ENCODE peak calls at places on chromosomes 6 and 20, in eight cellular contexts. One of them, this sample, is unnamed.

GRCh38 chr6:29552512-29553051 is 7.0 kb downstream of the UBD start:
- DNase-seq in LoVo: peak; percentile 5
- DNase-seq in colonic mucosa: no peak
- DNase-seq in activated naive CD8-positive, alpha-beta T cell treated with anti-CD3 and anti-CD28 coated beads, Interleukin-2, amount 10 ng/mL, durations not matched to agents 7 days and 5 days: no peak
- DNase-seq in brain microvascular endothelial cell: peak; percentile 78
- DNase-seq in stimulated activated CD4-positive, alpha-beta T cell treated with anti-CD3 and anti-CD28 coated beads, Interleukin-1b, Interleukin-23, amount 100 ng/mL, for 24 hours: no peak
- DNase-seq in stomach: no peak
- DNase-seq in GDM1: no peak
- DNase-seq in this sample: peak; percentile 26

GRCh38 chr6:53302678-53303360 is 45.9 kb downstream of the ELOVL5 start:
- DNase-seq in stomach: no peak
- DNase-seq in LoVo: peak; percentile 24
- DNase-seq in stimulated activated CD4-positive, alpha-beta T cell treated with anti-CD3 and anti-CD28 coated beads, Interleukin-1b, Interleukin-23, amount 100 ng/mL, for 24 hours: no peak
- DNase-seq in GDM1: no peak
- DNase-seq in colonic mucosa: no peak
- DNase-seq in activated naive CD8-positive, alpha-beta T cell treated with anti-CD3 and anti-CD28 coated beads, Interleukin-2, amount 10 ng/mL, durations not matched to agents 7 days and 5 days: no peak
- DNase-seq in brain microvascular endothelial cell: peak; percentile 38
- DNase-seq in this sample: no peak

GRCh38 chr20:53706008-53706481 is 112.4 kb upstream of the ZNF217 start:
- DNase-seq in brain microvascular endothelial cell: no peak
- DNase-seq in GDM1: no peak
- DNase-seq in LoVo: no peak
- DNase-seq in colonic mucosa: no peak
- DNase-seq in stimulated activated CD4-positive, alpha-beta T cell treated with anti-CD3 and anti-CD28 coated beads, Interleukin-1b, Interleukin-23, amount 100 ng/mL, for 24 hours: no peak
- DNase-seq in stomach: no peak
- DNase-seq in activated naive CD8-positive, alpha-beta T cell treated with anti-CD3 and anti-CD28 coated beads, Interleukin-2, amount 10 ng/mL, durations not matched to agents 7 days and 5 days: no peak
- DNase-seq in this sample: no peak

GRCh38 chr6:145838305-145838704 is 23.7 kb upstream of the FBXO30 start:
- DNase-seq in LoVo: no peak
- DNase-seq in brain microvascular endothelial cell: no peak
- DNase-seq in activated naive CD8-positive, alpha-beta T cell treated with anti-CD3 and anti-CD28 coated beads, Interleukin-2, amount 10 ng/mL, durations not matched to agents 7 days and 5 days: no peak
- DNase-seq in GDM1: no peak
- DNase-seq in stomach: no peak
- DNase-seq in colonic mucosa: no peak
- DNase-seq in stimulated activated CD4-positive, alpha-beta T cell treated with anti-CD3 and anti-CD28 coated beads, Interleukin-1b, Interleukin-23, amount 100 ng/mL, for 24 hours: no peak
- DNase-seq in this sample: no peak

GRCh38 chr20:57621426-57622200 is 1.4 kb upstream of the ZBP1 start:
- DNase-seq in activated naive CD8-positive, alpha-beta T cell treated with anti-CD3 and anti-CD28 coated beads, Interleukin-2, amount 10 ng/mL, durations not matched to agents 7 days and 5 days: no peak
- DNase-seq in LoVo: no peak
- DNase-seq in colonic mucosa: peak; percentile 20
- DNase-seq in stimulated activated CD4-positive, alpha-beta T cell treated with anti-CD3 and anti-CD28 coated beads, Interleukin-1b, Interleukin-23, amount 100 ng/mL, for 24 hours: no peak
- DNase-seq in stomach: no peak
- DNase-seq in GDM1: no peak
- DNase-seq in brain microvascular endothelial cell: no peak
- DNase-seq in this sample: no peak

GRCh38 chr6:124997196-124997875 is 35.1 kb downstream of the RNF217 start:
- DNase-seq in brain microvascular endothelial cell: no peak
- DNase-seq in LoVo: no peak
- DNase-seq in activated naive CD8-positive, alpha-beta T cell treated with anti-CD3 and anti-CD28 coated beads, Interleukin-2, amount 10 ng/mL, durations not matched to agents 7 days and 5 days: no peak
- DNase-seq in colonic mucosa: no peak
- DNase-seq in stimulated activated CD4-positive, alpha-beta T cell treated with anti-CD3 and anti-CD28 coated beads, Interleukin-1b, Interleukin-23, amount 100 ng/mL, for 24 hours: no peak
- DNase-seq in GDM1: no peak
- DNase-seq in stomach: no peak
- DNase-seq in this sample: no peak

GRCh38 chr20:35700625-35701148 is 1.5 kb downstream of the ROMO1 start:
- DNase-seq in LoVo: no peak
- DNase-seq in GDM1: no peak
- DNase-seq in activated naive CD8-positive, alpha-beta T cell treated with anti-CD3 and anti-CD28 coated beads, Interleukin-2, amount 10 ng/mL, durations not matched to agents 7 days and 5 days: no peak
- DNase-seq in colonic mucosa: no peak
- DNase-seq in stimulated activated CD4-positive, alpha-beta T cell treated with anti-CD3 and anti-CD28 coated beads, Interleukin-1b, Interleukin-23, amount 100 ng/mL, for 24 hours: no peak
- DNase-seq in stomach: peak; percentile 18
- DNase-seq in brain microvascular endothelial cell: no peak
- DNase-seq in this sample: no peak

GRCh38 chr20:24034820-24035219 is 46.2 kb upstream of the GGTLC1 start:
- DNase-seq in stomach: no peak
- DNase-seq in LoVo: peak; percentile 2
- DNase-seq in GDM1: no peak
- DNase-seq in brain microvascular endothelial cell: peak; percentile 22
- DNase-seq in stimulated activated CD4-positive, alpha-beta T cell treated with anti-CD3 and anti-CD28 coated beads, Interleukin-1b, Interleukin-23, amount 100 ng/mL, for 24 hours: no peak
- DNase-seq in colonic mucosa: no peak
- DNase-seq in activated naive CD8-positive, alpha-beta T cell treated with anti-CD3 and anti-CD28 coated beads, Interleukin-2, amount 10 ng/mL, durations not matched to agents 7 days and 5 days: no peak
- DNase-seq in this sample: no peak